ENCODE peak calls at places on chromosomes 5 and 9, in nine cellular contexts. O is HFFc6; J is left cardiac atrium; Y is WERI-Rb-1; Z is pulmonary artery endothelial cell; M is chondrocyte; T is lung; P is ovary; E is activated naive CD4-positive, alpha-beta T cell treated with anti-CD3 and anti-CD28 coated beads, Interleukin-2, amount 50 U/mL, for 16 hours. G is an unnamed sample.

GRCh38 chr9:79686381-79687130 is 114.8 kb downstream of the TLE4 start:
- DNase-seq in P (no peak), E (no peak), Z (no peak), T (no peak), O (peak; percentile 88), J (no peak), Y (no peak), M (no peak), G (no peak)

GRCh38 chr9:650362-650761 is 191.1 kb upstream of the DMRT1 start:
- DNase-seq in J (no peak), E (no peak), O (no peak), Z (no peak), T (no peak), Y (no peak), P (no peak), M (no peak), G (no peak)

GRCh38 chr5:51378415-51378777 is 4.9 kb upstream of the ISL1 start:
- DNase-seq in M (no peak), O (no peak), J (no peak), P (no peak), Z (no peak), E (no peak), T (no peak), Y (no peak), G (no peak)

GRCh38 chr5:151683936-151684586 is 2.7 kb downstream of the SPARC start:
- DNase-seq in T (no peak), Z (no peak), O (no peak), E (no peak), M (no peak), Y (no peak), P (no peak), J (no peak), G (peak; percentile 13)

GRCh38 chr5:54518146-54519082 is 855 bp downstream of the SNX18 start:
- DNase-seq in O (no peak), J (peak; percentile 71), T (peak; percentile 59), E (peak; percentile 66), Z (no peak), M (no peak), Y (peak; percentile 44), P (peak; percentile 45), G (peak; percentile 55)

GRCh38 chr9:94159069-94159915 is 75.0 kb downstream of the PTPDC1 start:
- DNase-seq in E (no peak), Z (no peak), O (no peak), P (no peak), M (no peak), T (no peak), Y (no peak), J (no peak), G (no peak)

GRCh38 chr5:169804861-169805260 is 167.8 kb downstream of the DOCK2 start:
- DNase-seq in J (no peak), M (no peak), T (no peak), Y (no peak), Z (no peak), P (no peak), O (peak; percentile 37), E (no peak), G (no peak)

GRCh38 chr5:56818409-56819026 is 3.2 kb downstream of the MAP3K1 start:
- DNase-seq in T (no peak), P (no peak), O (no peak), J (no peak), Y (no peak), M (no peak), Z (no peak), E (no peak), G (no peak)

GRCh38 chr9:104863180-104863883 is 64.6 kb downstream of the ABCA1 start:
- DNase-seq in Y (peak; percentile 90), J (no peak), P (peak; percentile 57), M (no peak), O (peak; percentile 82), E (peak; percentile 48), Z (peak; percentile 39), T (no peak), G (peak; percentile 96)

GRCh38 chr9:124779368-124780059 is 2.6 kb downstream of the OLFML2A start:
- DNase-seq in Y (peak; percentile 6), P (peak; percentile 68), J (no peak), Z (no peak), T (no peak), O (peak; percentile 76), E (no peak), M (peak; percentile 69), G (no peak)

G was measured in NCI-H82.